ENCODE peak calls at places on chromosome 5, in ten cellular contexts. One of them, this sample, is unnamed. For H3K4me1, the result is how much of the 10 kb centered on the place peaks cover.

GRCh38 chr5:128494516-128494915 is 43.5 kb downstream of the FBN2 start:
- DNase-seq in ascending aorta: no peak
- DNase-seq in PC-3: peak
- DNase-seq in cardiac muscle cell: no peak
- DNase-seq in PC-9: no peak
- DNase-seq in heart right ventricle: no peak
- DNase-seq in GM23338: peak
- DNase-seq in neuronal stem cell: no peak
- DNase-seq in osteoblast: no peak
- DNase-seq in prostate gland: no peak
- DNase-seq in this sample: no peak

GRCh38 chr5:117084052-117084451 is 509.4 kb upstream of the SEMA6A start:
- DNase-seq in ascending aorta: no peak
- DNase-seq in PC-3: no peak
- DNase-seq in cardiac muscle cell: peak
- DNase-seq in PC-9: no peak
- DNase-seq in heart right ventricle: no peak
- DNase-seq in GM23338: no peak
- DNase-seq in neuronal stem cell: no peak
- DNase-seq in osteoblast: no peak
- DNase-seq in prostate gland: no peak
- DNase-seq in this sample: no peak

GRCh38 chr5:151298063-151298462 is 5.5 kb downstream of the SLC36A3 start:
- DNase-seq in ascending aorta: no peak
- DNase-seq in PC-3: peak
- DNase-seq in cardiac muscle cell: peak
- DNase-seq in PC-9: no peak
- DNase-seq in heart right ventricle: peak
- DNase-seq in GM23338: peak
- DNase-seq in neuronal stem cell: no peak
- DNase-seq in osteoblast: peak
- DNase-seq in prostate gland: no peak
- DNase-seq in this sample: no peak

GRCh38 chr5:176648467-176649194 is 1.3 kb downstream of the TSPAN17 start:
- DNase-seq in ascending aorta: no peak
- DNase-seq in PC-3: no peak
- DNase-seq in cardiac muscle cell: no peak
- DNase-seq in PC-9: no peak
- DNase-seq in heart right ventricle: no peak
- DNase-seq in GM23338: no peak
- DNase-seq in neuronal stem cell: no peak
- DNase-seq in osteoblast: no peak
- DNase-seq in prostate gland: no peak
- DNase-seq in this sample: no peak

GRCh38 chr5:25544652-25545249 is 900.0 kb upstream of the CDH10 start:
- DNase-seq in ascending aorta: no peak
- DNase-seq in PC-3: peak
- DNase-seq in cardiac muscle cell: peak
- DNase-seq in PC-9: peak
- DNase-seq in heart right ventricle: no peak
- DNase-seq in GM23338: peak
- DNase-seq in neuronal stem cell: peak
- DNase-seq in osteoblast: no peak
- DNase-seq in prostate gland: no peak
- DNase-seq in this sample: peak

GRCh38 chr5:108251350-108251749 is 130.5 kb downstream of the FBXL17 start:
- DNase-seq in ascending aorta: no peak
- DNase-seq in PC-3: peak
- DNase-seq in cardiac muscle cell: no peak
- DNase-seq in PC-9: no peak
- DNase-seq in heart right ventricle: peak
- DNase-seq in GM23338: no peak
- DNase-seq in neuronal stem cell: no peak
- DNase-seq in osteoblast: no peak
- DNase-seq in prostate gland: no peak
- DNase-seq in this sample: peak

GRCh38 chr5:151810449-151810848 is 38.7 kb downstream of the G3BP1 start:
- DNase-seq in ascending aorta: no peak
- DNase-seq in PC-3: no peak
- DNase-seq in cardiac muscle cell: no peak
- DNase-seq in PC-9: no peak
- DNase-seq in heart right ventricle: no peak
- DNase-seq in GM23338: no peak
- DNase-seq in neuronal stem cell: no peak
- DNase-seq in osteoblast: no peak
- DNase-seq in prostate gland: no peak
- DNase-seq in this sample: no peak

GRCh38 chr5:1319436-1320343 is 24.8 kb upstream of the TERT start:
- DNase-seq in ascending aorta: peak
- DNase-seq in PC-3: no peak
- DNase-seq in cardiac muscle cell: no peak
- DNase-seq in PC-9: no peak
- DNase-seq in heart right ventricle: no peak
- DNase-seq in GM23338: no peak
- DNase-seq in neuronal stem cell: no peak
- DNase-seq in osteoblast: peak
- DNase-seq in prostate gland: no peak
- DNase-seq in this sample: no peak

GRCh38 chr5:40224421-40224820 is 455.3 kb upstream of the PTGER4 start:
- DNase-seq in ascending aorta: no peak
- DNase-seq in PC-3: peak
- DNase-seq in cardiac muscle cell: no peak
- DNase-seq in PC-9: no peak
- DNase-seq in heart right ventricle: no peak
- DNase-seq in GM23338: no peak
- DNase-seq in neuronal stem cell: no peak
- DNase-seq in osteoblast: peak
- DNase-seq in prostate gland: no peak
- DNase-seq in this sample: no peak

GRCh38 chr5:137666901-137667300 is 69.0 kb downstream of the KLHL3 start:
- DNase-seq in ascending aorta: no peak
- DNase-seq in PC-3: no peak
- DNase-seq in cardiac muscle cell: no peak
- DNase-seq in PC-9: no peak
- DNase-seq in heart right ventricle: no peak
- DNase-seq in GM23338: no peak
- DNase-seq in neuronal stem cell: no peak
- DNase-seq in osteoblast: no peak
- DNase-seq in prostate gland: no peak
- DNase-seq in this sample: no peak

GRCh38 chr5:5881294-5881693 is 458.8 kb downstream of the ICE1 start:
- DNase-seq in ascending aorta: no peak
- DNase-seq in PC-3: peak
- DNase-seq in cardiac muscle cell: peak
- DNase-seq in PC-9: no peak
- DNase-seq in heart right ventricle: no peak
- DNase-seq in GM23338: peak
- DNase-seq in neuronal stem cell: no peak
- DNase-seq in osteoblast: no peak
- DNase-seq in prostate gland: no peak
- DNase-seq in this sample: no peak

GRCh38 chr5:146894763-146895521 is 16.4 kb upstream of the PPP2R2B start:
- DNase-seq in ascending aorta: no peak
- DNase-seq in PC-3: no peak
- DNase-seq in cardiac muscle cell: no peak
- DNase-seq in PC-9: no peak
- DNase-seq in heart right ventricle: no peak
- DNase-seq in GM23338: no peak
- DNase-seq in neuronal stem cell: no peak
- DNase-seq in osteoblast: no peak
- DNase-seq in prostate gland: no peak
- DNase-seq in this sample: no peak

GRCh38 chr5:146890733-146891440 is 12.3 kb upstream of the PPP2R2B start:
- DNase-seq in ascending aorta: no peak
- DNase-seq in PC-3: no peak
- DNase-seq in cardiac muscle cell: no peak
- DNase-seq in PC-9: no peak
- DNase-seq in heart right ventricle: no peak
- DNase-seq in GM23338: no peak
- DNase-seq in neuronal stem cell: no peak
- DNase-seq in osteoblast: no peak
- DNase-seq in prostate gland: no peak
- DNase-seq in this sample: no peak

GRCh38 chr5:146891511-146891910 is 13.0 kb upstream of the PPP2R2B start:
- DNase-seq in ascending aorta: no peak
- DNase-seq in PC-3: no peak
- DNase-seq in cardiac muscle cell: no peak
- DNase-seq in PC-9: no peak
- DNase-seq in heart right ventricle: no peak
- DNase-seq in GM23338: no peak
- DNase-seq in neuronal stem cell: no peak
- DNase-seq in osteoblast: no peak
- DNase-seq in prostate gland: no peak
- DNase-seq in this sample: no peak

GRCh38 chr5:146897061-146897460 is 18.5 kb upstream of the PPP2R2B start:
- DNase-seq in ascending aorta: no peak
- DNase-seq in PC-3: no peak
- DNase-seq in cardiac muscle cell: no peak
- DNase-seq in PC-9: no peak
- DNase-seq in heart right ventricle: no peak
- DNase-seq in GM23338: no peak
- DNase-seq in neuronal stem cell: no peak
- DNase-seq in osteoblast: no peak
- DNase-seq in prostate gland: no peak
- DNase-seq in this sample: no peak

GRCh38 chr5:146893991-146894390 is 15.4 kb upstream of the PPP2R2B start:
- DNase-seq in ascending aorta: no peak
- DNase-seq in PC-3: no peak
- DNase-seq in cardiac muscle cell: no peak
- DNase-seq in PC-9: no peak
- DNase-seq in heart right ventricle: no peak
- DNase-seq in GM23338: no peak
- DNase-seq in neuronal stem cell: no peak
- DNase-seq in osteoblast: no peak
- DNase-seq in prostate gland: no peak
- DNase-seq in this sample: no peak
- H3K4me1 ChIP-seq in ascending aorta: under half
- H3K4me1 ChIP-seq in PC-3: under half
- H3K4me1 ChIP-seq in cardiac muscle cell: under half
- H3K4me1 ChIP-seq in PC-9: under half
- H3K4me1 ChIP-seq in heart right ventricle: under half
- H3K4me1 ChIP-seq in GM23338: under half
- H3K4me1 ChIP-seq in neuronal stem cell: under half
- H3K4me1 ChIP-seq in osteoblast: under half
- H3K4me1 ChIP-seq in prostate gland: under half
- H3K4me1 ChIP-seq in this sample: under half

GRCh38 chr5:132064738-132065331 is 4.4 kb downstream of the IL3 start:
- DNase-seq in ascending aorta: peak
- DNase-seq in PC-3: peak
- DNase-seq in cardiac muscle cell: peak
- DNase-seq in PC-9: peak
- DNase-seq in heart right ventricle: peak
- DNase-seq in GM23338: peak
- DNase-seq in neuronal stem cell: peak
- DNase-seq in osteoblast: peak
- DNase-seq in prostate gland: peak
- DNase-seq in this sample: peak
- H3K4me1 ChIP-seq in ascending aorta: under half
- H3K4me1 ChIP-seq in PC-3: under half
- H3K4me1 ChIP-seq in cardiac muscle cell: under half
- H3K4me1 ChIP-seq in PC-9: under half
- H3K4me1 ChIP-seq in heart right ventricle: under half
- H3K4me1 ChIP-seq in GM23338: under half
- H3K4me1 ChIP-seq in neuronal stem cell: under half
- H3K4me1 ChIP-seq in osteoblast: under half
- H3K4me1 ChIP-seq in prostate gland: under half
- H3K4me1 ChIP-seq in this sample: under half

DNA sequence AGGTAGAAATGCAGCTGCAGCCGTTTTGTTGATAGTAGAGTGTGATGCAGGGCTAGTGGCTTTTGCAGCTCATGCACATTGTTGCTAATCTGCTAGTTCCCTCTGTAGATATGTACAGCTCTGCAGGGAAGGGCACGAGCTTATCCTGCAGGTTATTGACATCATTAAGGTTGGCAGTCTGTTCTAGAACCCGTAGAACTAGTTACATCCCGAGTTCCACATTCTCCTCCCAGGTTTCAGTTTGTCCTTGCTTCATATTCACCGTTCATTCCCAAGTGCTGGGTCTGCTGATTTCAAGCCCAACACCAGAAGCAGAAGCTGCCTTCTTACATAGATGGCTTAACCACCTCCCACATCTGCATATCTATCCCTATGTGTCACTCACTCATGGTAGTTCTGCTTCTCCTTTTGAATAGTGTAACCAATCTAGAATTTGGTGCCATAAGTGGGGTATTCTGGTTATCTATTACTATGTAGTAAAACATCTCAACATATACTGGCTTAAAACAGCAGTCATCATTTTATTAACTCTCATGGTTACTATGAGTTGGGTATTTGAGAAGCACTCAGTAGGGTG is 38.1 kb downstream of the CRHBP start:
- DNase-seq in ascending aorta: no peak
- DNase-seq in PC-3: no peak
- DNase-seq in cardiac muscle cell: no peak
- DNase-seq in PC-9: no peak
- DNase-seq in heart right ventricle: no peak
- DNase-seq in GM23338: no peak
- DNase-seq in neuronal stem cell: no peak
- DNase-seq in osteoblast: peak
- DNase-seq in prostate gland: no peak
- DNase-seq in this sample: no peak
- H3K4me1 ChIP-seq in ascending aorta: under half
- H3K4me1 ChIP-seq in PC-3: under half
- H3K4me1 ChIP-seq in cardiac muscle cell: under half
- H3K4me1 ChIP-seq in PC-9: under half
- H3K4me1 ChIP-seq in heart right ventricle: under half
- H3K4me1 ChIP-seq in GM23338: under half
- H3K4me1 ChIP-seq in neuronal stem cell: under half
- H3K4me1 ChIP-seq in osteoblast: under half
- H3K4me1 ChIP-seq in prostate gland: under half
- H3K4me1 ChIP-seq in this sample: under half

GRCh38 chr5:73117088-73117755 is 3.2 kb upstream of the TMEM171 start:
- DNase-seq in ascending aorta: no peak
- DNase-seq in PC-3: no peak
- DNase-seq in cardiac muscle cell: no peak
- DNase-seq in PC-9: no peak
- DNase-seq in heart right ventricle: no peak
- DNase-seq in GM23338: no peak
- DNase-seq in neuronal stem cell: no peak
- DNase-seq in osteoblast: no peak
- DNase-seq in prostate gland: no peak
- DNase-seq in this sample: no peak

GRCh38 chr5:73114029-73114688 is 6.2 kb upstream of the TMEM171 start:
- DNase-seq in ascending aorta: no peak
- DNase-seq in PC-3: no peak
- DNase-seq in cardiac muscle cell: no peak
- DNase-seq in PC-9: no peak
- DNase-seq in heart right ventricle: no peak
- DNase-seq in GM23338: no peak
- DNase-seq in neuronal stem cell: no peak
- DNase-seq in osteoblast: no peak
- DNase-seq in prostate gland: no peak
- DNase-seq in this sample: no peak

GRCh38 chr5:73115399-73116051 is 4.8 kb upstream of the TMEM171 start:
- DNase-seq in ascending aorta: no peak
- DNase-seq in PC-3: peak
- DNase-seq in cardiac muscle cell: no peak
- DNase-seq in PC-9: peak
- DNase-seq in heart right ventricle: no peak
- DNase-seq in GM23338: no peak
- DNase-seq in neuronal stem cell: no peak
- DNase-seq in osteoblast: peak
- DNase-seq in prostate gland: no peak
- DNase-seq in this sample: no peak

GRCh38 chr5:73118331-73119011 is 1.9 kb upstream of the TMEM171 start:
- DNase-seq in ascending aorta: no peak
- DNase-seq in PC-3: no peak
- DNase-seq in cardiac muscle cell: no peak
- DNase-seq in PC-9: no peak
- DNase-seq in heart right ventricle: no peak
- DNase-seq in GM23338: no peak
- DNase-seq in neuronal stem cell: no peak
- DNase-seq in osteoblast: peak
- DNase-seq in prostate gland: no peak
- DNase-seq in this sample: no peak

GRCh38 chr5:73116506-73116905 is 3.9 kb upstream of the TMEM171 start:
- DNase-seq in ascending aorta: no peak
- DNase-seq in PC-3: no peak
- DNase-seq in cardiac muscle cell: no peak
- DNase-seq in PC-9: no peak
- DNase-seq in heart right ventricle: no peak
- DNase-seq in GM23338: no peak
- DNase-seq in neuronal stem cell: no peak
- DNase-seq in osteoblast: peak
- DNase-seq in prostate gland: no peak
- DNase-seq in this sample: no peak
- H3K4me1 ChIP-seq in ascending aorta: under half
- H3K4me1 ChIP-seq in PC-3: under half
- H3K4me1 ChIP-seq in cardiac muscle cell: under half
- H3K4me1 ChIP-seq in PC-9: under half
- H3K4me1 ChIP-seq in heart right ventricle: under half
- H3K4me1 ChIP-seq in GM23338: under half
- H3K4me1 ChIP-seq in neuronal stem cell: under half
- H3K4me1 ChIP-seq in osteoblast: under half
- H3K4me1 ChIP-seq in prostate gland: under half
- H3K4me1 ChIP-seq in this sample: under half

This sample was measured in tibial nerve.